ENCODE peak calls at places on chromosomes 5 and 9, in four cellular contexts. C is uterus, X is body of pancreas, E is suprapubic skin. A is an unnamed sample.

GRCh38 chr5:6686916-6687409 is 26.3 kb upstream of the TENT4A start:
- DNase-seq in X (no peak), E (no peak), C (no peak), A (peak; percentile 16)

GRCh38 chr9:16461231-16461840 is 409.1 kb downstream of the BNC2 start:
- DNase-seq in X (no peak), E (no peak), C (no peak), A (no peak)

GRCh38 chr9:17322882-17323864 is 188.3 kb downstream of the CNTLN start:
- DNase-seq in X (no peak), E (no peak), C (no peak), A (peak; percentile 20)

GRCh38 chr5:139651863-139652787 is 4.0 kb downstream of the CXXC5 start:
- DNase-seq in E (no peak), C (peak; percentile 78), X (peak; percentile 82), A (peak; percentile 48)

GRCh38 chr9:126665696-126666035 is 51.9 kb downstream of the LMX1B start:
- DNase-seq in C (no peak), X (no peak), E (no peak), A (no peak)

GRCh38 chr5:149333711-149334443 is 11.4 kb upstream of the GRPEL2 start:
- DNase-seq in C (no peak), X (no peak), E (no peak), A (no peak)

GRCh38 chr9:91882628-91883027 is 67.4 kb downstream of the ROR2 start:
- DNase-seq in E (no peak), X (no peak), C (no peak), A (peak; percentile 27)

GRCh38 chr5:97071993-97072392 is 70.4 kb downstream of the LIX1 start:
- DNase-seq in X (no peak), E (no peak), C (no peak), A (no peak)

GRCh38 chr9:90309809-90310522 is 332.7 kb downstream of the DIRAS2 start:
- DNase-seq in E (no peak), C (no peak), X (no peak), A (no peak)

GRCh38 chr5:50889790-50890189 is 223.4 kb downstream of the PARP8 start:
- DNase-seq in E (no peak), C (no peak), X (no peak), A (no peak)

GRCh38 chr5:157820593-157821252 is 38.2 kb downstream of the CLINT1 start:
- DNase-seq in C (no peak), E (no peak), X (no peak), A (peak; percentile 65)

GRCh38 chr9:14499976-14500375 is 186.0 kb upstream of the NFIB start:
- DNase-seq in E (no peak), X (no peak), C (no peak), A (no peak)

GRCh38 chr9:113973963-113974413 is 97.9 kb downstream of the ZNF618 start:
- DNase-seq in X (no peak), C (no peak), E (no peak), A (no peak)

GRCh38 chr9:101158361-101158760 is 129.8 kb downstream of the PLPPR1 start:
- DNase-seq in E (no peak), C (no peak), X (no peak), A (no peak)

GRCh38 chr9:116382053-116382452 is 228.5 kb downstream of the PAPPA start:
- DNase-seq in C (no peak), E (no peak), X (no peak), A (peak; percentile 5)

GRCh38 chr9:70868661-70869652 is 252.5 kb downstream of the TRPM3 start:
- DNase-seq in X (no peak), E (no peak), C (no peak), A (no peak)

GRCh38 chr5:174734571-174735497 is 10.5 kb downstream of the MSX2 start:
- DNase-seq in E (no peak), X (no peak), C (no peak), A (no peak)

GRCh38 chr9:105760053-105760452 is 65.7 kb downstream of the TMEM38B start:
- DNase-seq in X (no peak), E (no peak), C (no peak), A (peak; percentile 22)

GRCh38 chr9:105751761-105752160 is 57.4 kb downstream of the TMEM38B start:
- DNase-seq in C (no peak), E (no peak), X (no peak), A (no peak)

DNA sequence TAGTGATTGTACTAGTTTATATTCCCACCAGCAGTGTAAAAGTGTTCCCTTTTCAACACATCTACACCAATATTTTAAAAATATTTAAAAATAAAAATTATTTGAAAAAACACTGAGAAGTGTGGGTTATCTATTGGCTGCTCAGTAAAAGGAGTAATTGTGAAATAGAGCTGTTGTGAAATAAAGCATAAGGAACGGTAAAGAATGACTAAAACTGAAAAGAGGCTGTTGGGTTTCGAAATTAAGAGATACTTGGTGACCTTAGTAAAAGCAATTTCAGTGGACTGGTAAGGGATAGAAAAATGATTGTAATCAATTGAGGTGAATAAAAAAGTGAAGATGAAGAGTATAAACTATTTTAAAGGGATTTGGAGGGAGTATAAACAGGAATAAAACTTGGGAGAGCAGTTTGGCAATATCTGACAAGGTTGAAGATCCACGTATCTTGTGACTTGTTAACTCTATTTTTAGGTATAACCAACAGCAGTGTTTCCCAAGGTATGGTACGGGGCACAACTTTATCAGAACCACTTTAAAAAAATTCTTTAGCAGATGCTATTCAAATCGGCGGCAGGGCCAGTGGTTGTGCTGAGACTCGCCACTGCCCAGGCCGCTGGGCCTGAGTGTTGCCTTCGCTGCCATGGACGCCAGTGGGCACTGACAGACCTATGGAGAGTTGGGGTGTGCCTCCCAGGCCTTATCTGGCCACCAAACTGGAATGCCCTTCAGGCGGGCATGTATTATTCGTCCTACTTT is 63.3 kb downstream of the TMEM38B start:
- DNase-seq in E (no peak), X (no peak), C (no peak), A (no peak)
- TF ChIP-seq POLR2A in E (no peak), X (no peak), C (no peak), A (no peak)

DNA sequence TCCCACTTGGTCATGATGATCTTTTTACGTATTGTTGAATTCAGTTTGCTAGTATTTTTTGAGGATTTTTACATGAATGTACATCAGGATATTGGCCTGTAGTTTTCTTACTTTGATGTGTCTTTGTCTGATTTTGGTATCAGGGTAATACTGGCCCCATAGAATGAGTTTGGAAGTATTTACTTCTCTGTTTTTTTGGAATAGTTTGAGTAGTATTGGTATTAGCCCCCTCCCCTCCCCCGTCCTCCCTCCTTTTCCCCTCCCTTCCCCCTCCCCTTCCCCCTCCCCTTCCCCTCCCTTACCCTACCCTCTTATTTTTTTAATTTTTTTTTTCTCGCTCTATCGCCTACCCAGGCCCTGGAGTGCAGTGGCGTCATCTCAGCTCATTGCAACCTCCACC is 10.3 kb downstream of the CDK7 start:
- DNase-seq in X (no peak), E (no peak), C (no peak), A (no peak)
- TF ChIP-seq POLR2A in X (no peak), E (no peak), C (no peak), A (no peak)

GRCh38 chr9:3971391-3972082 is 328.3 kb downstream of the GLIS3 start:
- DNase-seq in X (no peak), C (no peak), E (no peak), A (no peak)
- TF ChIP-seq POLR2A in X (no peak), C (no peak), E (no peak), A (no peak)

DNA sequence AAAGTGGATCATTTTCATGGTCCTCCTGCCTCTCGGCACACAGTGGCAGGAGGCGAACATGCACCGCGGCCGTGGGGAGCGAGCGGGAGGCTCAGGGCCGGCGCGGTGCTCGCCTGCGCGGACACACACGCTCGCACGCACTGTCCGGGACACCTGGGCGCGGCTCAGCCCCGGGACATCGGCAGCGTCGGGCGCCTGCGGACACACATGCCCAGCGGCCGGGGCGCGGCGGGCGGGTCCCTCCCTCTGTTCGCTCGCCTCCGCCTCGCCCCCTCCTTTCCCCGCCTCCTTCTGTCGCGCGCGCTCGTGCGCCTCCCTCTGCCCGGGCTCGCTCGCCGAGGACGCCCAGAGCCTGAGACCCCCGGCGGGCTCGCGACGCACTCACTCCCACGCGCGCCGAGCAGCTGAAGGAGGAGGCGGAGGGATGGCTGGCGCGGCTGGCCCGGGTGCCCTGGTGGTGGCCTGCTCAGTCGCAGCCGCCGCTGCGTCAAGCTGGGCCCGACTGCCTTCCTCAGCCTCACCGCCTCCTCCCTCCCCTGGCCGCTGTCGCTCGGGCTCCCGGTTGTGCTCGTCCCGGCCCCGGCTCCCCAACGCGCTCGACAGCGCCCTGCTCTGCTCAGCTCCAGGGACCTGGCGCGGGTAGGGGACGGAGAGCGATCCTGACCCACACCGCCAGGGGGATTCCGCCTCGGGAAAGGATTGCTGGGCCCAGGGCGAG is at the start of gene FRMD3:
- DNase-seq in X (peak; percentile 85), C (peak; percentile 57), E (peak; percentile 77), A (peak; percentile 31)
- TF ChIP-seq POLR2A in X (peak; percentile 36), C (no peak), E (no peak), A (no peak)

DNA sequence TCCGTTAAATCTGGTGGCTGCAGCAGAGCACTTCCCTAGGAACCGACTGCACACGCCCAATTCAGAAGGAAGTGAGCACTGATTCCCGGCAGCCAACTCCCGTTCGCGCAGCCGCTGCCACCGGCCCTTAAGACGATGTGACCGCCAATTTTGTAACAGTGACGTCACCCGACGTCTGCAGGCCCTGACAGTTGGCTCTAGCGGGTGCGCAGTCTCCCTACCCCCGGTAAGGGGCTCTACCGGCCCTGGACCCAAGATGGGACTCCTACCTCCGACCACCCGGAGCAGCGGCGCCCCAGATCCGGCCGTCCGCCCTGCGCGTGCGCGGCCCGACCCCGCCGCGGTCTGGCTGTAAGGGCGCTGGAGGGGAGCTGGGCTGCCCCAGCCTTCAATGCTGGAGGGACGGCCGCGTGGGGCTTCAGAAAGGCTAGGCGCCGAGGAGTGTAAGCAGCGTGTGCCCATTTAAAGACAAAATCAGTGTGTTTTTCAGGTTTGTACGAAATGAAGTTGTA is 19.1 kb downstream of the DNAJA1 start:
- DNase-seq in X (peak; percentile 85), C (peak; percentile 85), E (peak; percentile 93), A (peak; percentile 82)
- TF ChIP-seq POLR2A in X (peak; percentile 31), C (no peak), E (no peak), A (peak; percentile 33)

GRCh38 chr5:134101686-134102439 is 12.6 kb upstream of the TCF7 start:
- DNase-seq in E (peak; percentile 80), X (peak; percentile 53), C (no peak), A (peak; percentile 54)
- TF ChIP-seq POLR2A in E (no peak), X (no peak), C (no peak), A (no peak)

DNA sequence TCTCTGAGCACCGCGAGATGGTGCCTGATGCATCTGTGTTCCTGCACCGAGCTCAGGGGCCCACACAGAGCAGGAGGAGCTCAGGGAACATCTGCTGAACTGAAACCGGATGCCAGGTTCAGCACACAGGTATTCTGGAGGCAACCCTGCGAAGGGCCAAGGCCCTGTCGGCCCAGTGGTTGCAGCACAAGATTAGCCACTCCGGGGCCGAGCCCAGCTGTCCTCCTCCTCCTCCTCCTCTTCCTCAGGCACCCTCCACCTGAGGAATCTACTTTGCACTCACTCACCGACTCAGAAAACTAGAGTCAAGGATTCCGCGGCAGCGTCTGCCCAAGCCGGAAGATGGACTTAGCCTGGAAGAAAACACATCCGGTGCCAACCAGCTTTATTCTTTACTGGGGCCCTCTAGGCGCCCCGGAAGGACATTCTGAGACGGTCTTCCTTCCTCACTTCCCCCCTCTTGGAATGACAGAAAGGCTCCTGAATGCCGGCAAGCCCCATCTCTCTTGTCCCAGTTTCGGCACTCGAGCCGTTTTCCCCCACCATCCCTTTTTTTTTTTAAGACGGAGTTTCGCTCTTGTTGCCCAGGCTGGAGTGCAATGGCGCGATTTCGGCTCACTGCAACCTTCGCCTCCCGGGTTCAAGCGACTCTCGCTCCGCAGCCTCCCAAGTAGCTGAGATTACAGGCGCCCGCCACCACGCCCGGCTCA is at the start of gene ZBTB6:
- DNase-seq in E (peak; percentile 79), C (peak; percentile 69), X (peak; percentile 74), A (peak; percentile 81)
- TF ChIP-seq POLR2A in E (peak; percentile 33), C (no peak), X (no peak), A (peak; percentile 88)

GRCh38 chr9:133133680-133134418 is 12.8 kb upstream of the RALGDS start:
- DNase-seq in C (peak; percentile 90), X (peak; percentile 98), E (peak; percentile 97), A (peak; percentile 61)
- TF ChIP-seq POLR2A in C (peak; percentile 43), X (no peak), E (peak; percentile 40), A (peak; percentile 52)

GRCh38 chr9:27483576-27483975 is 40.5 kb upstream of the IFNK start:
- DNase-seq in X (no peak), C (no peak), E (no peak), A (no peak)
- TF ChIP-seq POLR2A in X (no peak), C (no peak), E (no peak), A (no peak)